ENCODE peak calls at places on chromosome 7, in six cellular contexts. One of them, this sample, is unnamed.
A peak's percentile ranks its signal among the peaks of the same experiment; 100 is the strongest.

GRCh38 chr7:109835577-109835976 is 1255.3 kb upstream of the LRRN3 start:
- DNase-seq in right atrium auricular region: no peak
- DNase-seq in suprapubic skin: no peak
- DNase-seq in esophagus squamous epithelium: no peak
- DNase-seq in dorsolateral prefrontal cortex: no peak
- DNase-seq in A549: no peak
- DNase-seq in this sample: no peak

GRCh38 chr7:21947056-21947455 is 1.4 kb upstream of the CDCA7L start:
- DNase-seq in A549: no peak
- DNase-seq in esophagus squamous epithelium: no peak
- DNase-seq in suprapubic skin: no peak
- DNase-seq in right atrium auricular region: no peak
- DNase-seq in dorsolateral prefrontal cortex: no peak
- DNase-seq in this sample: no peak

GRCh38 chr7:16609842-16610450 is 35.6 kb downstream of the ANKMY2 start:
- DNase-seq in dorsolateral prefrontal cortex: no peak
- DNase-seq in A549: peak; percentile 39
- DNase-seq in esophagus squamous epithelium: no peak
- DNase-seq in suprapubic skin: no peak
- DNase-seq in right atrium auricular region: no peak
- DNase-seq in this sample: no peak

GRCh38 chr7:26472971-26473370 is 181.3 kb downstream of the SNX10 start:
- DNase-seq in suprapubic skin: no peak
- DNase-seq in esophagus squamous epithelium: no peak
- DNase-seq in dorsolateral prefrontal cortex: no peak
- DNase-seq in right atrium auricular region: no peak
- DNase-seq in A549: peak; percentile 6
- DNase-seq in this sample: no peak

GRCh38 chr7:70040971-70041766 is 442.9 kb downstream of the AUTS2 start:
- DNase-seq in esophagus squamous epithelium: no peak
- DNase-seq in suprapubic skin: no peak
- DNase-seq in A549: peak; percentile 15
- DNase-seq in right atrium auricular region: no peak
- DNase-seq in dorsolateral prefrontal cortex: no peak
- DNase-seq in this sample: no peak

GRCh38 chr7:100444311-100445278 is 8.3 kb upstream of the PPP1R35 start:
- DNase-seq in suprapubic skin: no peak
- DNase-seq in A549: peak; percentile 43
- DNase-seq in esophagus squamous epithelium: no peak
- DNase-seq in dorsolateral prefrontal cortex: no peak
- DNase-seq in right atrium auricular region: peak; percentile 75
- DNase-seq in this sample: no peak

GRCh38 chr7:38699481-38699880 is 68.3 kb upstream of the AMPH start:
- DNase-seq in suprapubic skin: no peak
- DNase-seq in dorsolateral prefrontal cortex: no peak
- DNase-seq in esophagus squamous epithelium: no peak
- DNase-seq in right atrium auricular region: no peak
- DNase-seq in A549: no peak
- DNase-seq in this sample: no peak

GRCh38 chr7:131895541-131896173 is 339.2 kb upstream of the PODXL start:
- DNase-seq in A549: peak; percentile 85
- DNase-seq in suprapubic skin: no peak
- DNase-seq in esophagus squamous epithelium: no peak
- DNase-seq in right atrium auricular region: no peak
- DNase-seq in dorsolateral prefrontal cortex: no peak
- DNase-seq in this sample: no peak

GRCh38 chr7:102236592-102237287 is 49.9 kb upstream of the SH2B2 start:
- DNase-seq in esophagus squamous epithelium: no peak
- DNase-seq in dorsolateral prefrontal cortex: peak; percentile 67
- DNase-seq in right atrium auricular region: peak; percentile 73
- DNase-seq in A549: peak; percentile 78
- DNase-seq in suprapubic skin: no peak
- DNase-seq in this sample: no peak

GRCh38 chr7:134254311-134254710 is 62.4 kb downstream of the SLC35B4 start:
- DNase-seq in A549: peak; percentile 61
- DNase-seq in dorsolateral prefrontal cortex: no peak
- DNase-seq in esophagus squamous epithelium: no peak
- DNase-seq in right atrium auricular region: no peak
- DNase-seq in suprapubic skin: no peak
- DNase-seq in this sample: no peak

GRCh38 chr7:33806284-33807157 is 98.8 kb upstream of the BMPER start:
- DNase-seq in A549: no peak
- DNase-seq in esophagus squamous epithelium: no peak
- DNase-seq in dorsolateral prefrontal cortex: no peak
- DNase-seq in right atrium auricular region: peak; percentile 65
- DNase-seq in suprapubic skin: no peak
- DNase-seq in this sample: no peak

GRCh38 chr7:2253021-2253420 is 11.0 kb downstream of the NUDT1 start:
- DNase-seq in suprapubic skin: no peak
- DNase-seq in esophagus squamous epithelium: no peak
- DNase-seq in right atrium auricular region: no peak
- DNase-seq in dorsolateral prefrontal cortex: no peak
- DNase-seq in A549: no peak
- DNase-seq in this sample: no peak

GRCh38 chr7:50068850-50069551 is 24.0 kb downstream of the ZPBP start:
- DNase-seq in right atrium auricular region: no peak
- DNase-seq in A549: peak; percentile 3
- DNase-seq in dorsolateral prefrontal cortex: no peak
- DNase-seq in suprapubic skin: no peak
- DNase-seq in esophagus squamous epithelium: no peak
- DNase-seq in this sample: no peak

GRCh38 chr7:91288208-91288824 is 24.1 kb downstream of the FZD1 start:
- DNase-seq in right atrium auricular region: no peak
- DNase-seq in A549: peak; percentile 30
- DNase-seq in dorsolateral prefrontal cortex: no peak
- DNase-seq in esophagus squamous epithelium: no peak
- DNase-seq in suprapubic skin: no peak
- DNase-seq in this sample: no peak

GRCh38 chr7:90655566-90655965 is 59.4 kb downstream of the CDK14 start:
- DNase-seq in right atrium auricular region: no peak
- DNase-seq in suprapubic skin: no peak
- DNase-seq in A549: no peak
- DNase-seq in esophagus squamous epithelium: no peak
- DNase-seq in dorsolateral prefrontal cortex: no peak
- DNase-seq in this sample: no peak

GRCh38 chr7:7203813-7204575 is 21.6 kb downstream of the C1GALT1 start:
- DNase-seq in dorsolateral prefrontal cortex: no peak
- DNase-seq in esophagus squamous epithelium: no peak
- DNase-seq in A549: no peak
- DNase-seq in suprapubic skin: no peak
- DNase-seq in right atrium auricular region: no peak
- DNase-seq in this sample: no peak

GRCh38 chr7:2542011-2542923 is 13.1 kb downstream of the BRAT1 start:
- DNase-seq in dorsolateral prefrontal cortex: no peak
- DNase-seq in suprapubic skin: no peak
- DNase-seq in A549: no peak
- DNase-seq in esophagus squamous epithelium: no peak
- DNase-seq in right atrium auricular region: no peak
- DNase-seq in this sample: no peak

GRCh38 chr7:84291756-84292155 is 97.2 kb upstream of the SEMA3A start:
- DNase-seq in suprapubic skin: no peak
- DNase-seq in right atrium auricular region: no peak
- DNase-seq in esophagus squamous epithelium: no peak
- DNase-seq in A549: no peak
- DNase-seq in dorsolateral prefrontal cortex: no peak
- DNase-seq in this sample: no peak

GRCh38 chr7:31126976-31127375 is 74.9 kb downstream of the ADCYAP1R1 start:
- DNase-seq in dorsolateral prefrontal cortex: no peak
- DNase-seq in right atrium auricular region: no peak
- DNase-seq in suprapubic skin: no peak
- DNase-seq in esophagus squamous epithelium: no peak
- DNase-seq in A549: no peak
- DNase-seq in this sample: no peak
- TF ChIP-seq CTCF in dorsolateral prefrontal cortex: peak; percentile 42
- TF ChIP-seq CTCF in right atrium auricular region: no peak
- TF ChIP-seq CTCF in suprapubic skin: no peak
- TF ChIP-seq CTCF in esophagus squamous epithelium: no peak
- TF ChIP-seq CTCF in A549: no peak
- TF ChIP-seq CTCF in this sample: peak; percentile 62

DNA sequence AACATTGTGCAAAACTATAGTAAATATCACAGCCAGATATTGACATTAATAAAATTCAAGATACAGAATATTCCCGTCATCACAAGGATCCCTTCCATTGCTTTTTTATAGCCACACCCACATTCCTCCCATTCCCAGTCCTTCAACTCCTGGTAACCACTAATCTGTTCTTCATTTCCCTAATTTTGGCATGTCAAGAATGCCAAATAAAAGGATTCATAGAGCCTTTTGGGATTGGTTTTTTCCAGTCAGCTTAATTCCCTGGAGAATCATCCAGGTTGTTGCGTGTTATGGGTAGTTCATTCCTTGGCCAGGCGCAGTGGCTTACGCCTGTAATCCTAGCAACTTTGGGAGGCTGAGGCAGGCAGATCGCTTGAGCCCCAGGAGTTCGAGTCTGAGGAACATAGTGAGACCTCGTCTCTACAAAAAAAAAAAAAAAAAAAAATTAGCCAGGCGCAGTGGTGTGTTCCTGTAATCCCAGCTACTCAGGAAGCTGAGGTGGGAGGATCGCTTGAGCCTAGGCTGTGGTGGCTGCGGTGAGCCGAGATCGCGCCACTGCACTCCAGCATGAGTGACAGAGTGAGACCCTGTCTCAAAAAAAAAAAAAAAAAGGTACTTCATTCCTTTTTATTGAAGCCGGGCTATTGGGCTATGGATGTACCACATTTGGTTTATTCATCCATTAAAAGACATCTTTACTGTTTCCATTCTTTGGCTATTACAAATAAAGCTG is 2.7 kb downstream of the OGDH start:
- DNase-seq in A549: peak; percentile 17
- DNase-seq in suprapubic skin: peak; percentile 28
- DNase-seq in dorsolateral prefrontal cortex: no peak
- DNase-seq in esophagus squamous epithelium: no peak
- DNase-seq in right atrium auricular region: no peak
- DNase-seq in this sample: no peak
- TF ChIP-seq CTCF in A549: no peak
- TF ChIP-seq CTCF in suprapubic skin: no peak
- TF ChIP-seq CTCF in dorsolateral prefrontal cortex: no peak
- TF ChIP-seq CTCF in esophagus squamous epithelium: no peak
- TF ChIP-seq CTCF in right atrium auricular region: no peak
- TF ChIP-seq CTCF in this sample: no peak

DNA sequence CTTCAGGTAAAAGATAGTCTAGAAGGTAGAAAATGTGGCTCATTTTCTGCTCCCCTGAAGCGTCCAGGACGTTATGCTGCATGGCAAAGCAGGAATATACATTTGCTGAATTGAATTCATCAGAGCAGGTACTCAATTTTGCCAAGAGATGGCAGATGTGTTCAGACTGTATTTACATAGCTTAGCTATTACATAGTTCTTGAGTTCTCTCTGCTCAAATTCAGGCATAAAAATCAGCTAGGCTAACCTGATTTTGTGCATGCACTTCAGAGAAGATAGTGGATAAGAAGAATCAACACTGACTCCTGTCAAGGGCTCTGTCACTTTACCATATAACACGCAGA is 209.2 kb upstream of the FAM3C start:
- DNase-seq in right atrium auricular region: no peak
- DNase-seq in A549: no peak
- DNase-seq in dorsolateral prefrontal cortex: no peak
- DNase-seq in esophagus squamous epithelium: no peak
- DNase-seq in suprapubic skin: no peak
- DNase-seq in this sample: no peak
- TF ChIP-seq CTCF in right atrium auricular region: peak; percentile 51
- TF ChIP-seq CTCF in A549: no peak
- TF ChIP-seq CTCF in dorsolateral prefrontal cortex: peak; percentile 49
- TF ChIP-seq CTCF in esophagus squamous epithelium: no peak
- TF ChIP-seq CTCF in suprapubic skin: no peak
- TF ChIP-seq CTCF in this sample: peak; percentile 40

GRCh38 chr7:142961595-142961972 is 579 bp downstream of the KEL start:
- DNase-seq in suprapubic skin: no peak
- DNase-seq in right atrium auricular region: no peak
- DNase-seq in A549: no peak
- DNase-seq in esophagus squamous epithelium: no peak
- DNase-seq in dorsolateral prefrontal cortex: no peak
- DNase-seq in this sample: no peak
- TF ChIP-seq CTCF in suprapubic skin: no peak
- TF ChIP-seq CTCF in right atrium auricular region: no peak
- TF ChIP-seq CTCF in A549: no peak
- TF ChIP-seq CTCF in esophagus squamous epithelium: no peak
- TF ChIP-seq CTCF in dorsolateral prefrontal cortex: no peak
- TF ChIP-seq CTCF in this sample: no peak

DNA sequence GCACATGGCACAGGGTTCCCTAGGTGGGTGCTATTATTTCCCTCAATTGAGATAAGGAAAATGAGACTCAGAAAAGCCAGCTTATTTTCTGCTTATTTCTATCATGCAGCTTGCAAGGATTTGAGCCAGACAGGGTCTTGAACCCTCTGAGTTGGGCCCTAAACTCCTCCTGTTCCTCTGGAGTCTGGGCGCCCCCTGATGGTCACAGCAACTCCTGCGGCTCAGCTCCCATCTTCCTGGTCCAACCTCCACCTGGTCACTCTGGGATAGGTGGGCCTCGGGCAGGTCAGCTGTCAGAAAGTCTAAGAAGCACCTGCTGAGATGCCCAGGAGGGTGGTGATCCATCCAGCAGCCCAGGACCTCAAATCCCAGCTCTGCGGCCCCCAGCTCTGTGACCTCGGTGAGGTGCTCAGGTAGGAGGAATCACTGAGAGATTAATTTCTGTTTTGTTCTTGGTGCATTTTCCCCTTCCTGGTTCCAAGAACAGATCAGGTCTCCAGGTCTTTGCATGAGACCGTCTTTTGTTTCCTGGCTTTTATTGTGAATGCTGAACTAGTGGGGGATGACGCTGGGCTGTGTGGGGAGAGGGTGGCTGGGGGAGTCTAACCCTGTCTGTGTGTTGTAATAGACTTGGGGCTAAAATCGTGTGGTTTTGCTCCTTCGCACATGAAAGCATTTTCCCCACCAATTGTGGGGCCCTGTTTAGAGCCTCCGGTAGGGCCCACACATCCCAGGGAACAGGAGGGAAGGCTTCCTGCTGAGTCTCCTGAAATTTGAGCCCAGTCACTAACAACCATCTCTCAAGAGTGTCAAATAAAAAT is 32.8 kb downstream of the TMEM130 start:
- DNase-seq in suprapubic skin: no peak
- DNase-seq in right atrium auricular region: no peak
- DNase-seq in dorsolateral prefrontal cortex: peak; percentile 39
- DNase-seq in esophagus squamous epithelium: no peak
- DNase-seq in A549: peak; percentile 67
- DNase-seq in this sample: no peak
- TF ChIP-seq CTCF in suprapubic skin: no peak
- TF ChIP-seq CTCF in right atrium auricular region: peak; percentile 69
- TF ChIP-seq CTCF in dorsolateral prefrontal cortex: peak; percentile 58
- TF ChIP-seq CTCF in esophagus squamous epithelium: no peak
- TF ChIP-seq CTCF in A549: peak; percentile 73
- TF ChIP-seq CTCF in this sample: peak; percentile 80

GRCh38 chr7:36167403-36168050 is 14.5 kb downstream of the EEPD1 start:
- DNase-seq in right atrium auricular region: no peak
- DNase-seq in esophagus squamous epithelium: no peak
- DNase-seq in A549: no peak
- DNase-seq in dorsolateral prefrontal cortex: no peak
- DNase-seq in suprapubic skin: no peak
- DNase-seq in this sample: no peak
- TF ChIP-seq CTCF in right atrium auricular region: no peak
- TF ChIP-seq CTCF in esophagus squamous epithelium: no peak
- TF ChIP-seq CTCF in A549: no peak
- TF ChIP-seq CTCF in dorsolateral prefrontal cortex: no peak
- TF ChIP-seq CTCF in suprapubic skin: no peak
- TF ChIP-seq CTCF in this sample: no peak

DNA sequence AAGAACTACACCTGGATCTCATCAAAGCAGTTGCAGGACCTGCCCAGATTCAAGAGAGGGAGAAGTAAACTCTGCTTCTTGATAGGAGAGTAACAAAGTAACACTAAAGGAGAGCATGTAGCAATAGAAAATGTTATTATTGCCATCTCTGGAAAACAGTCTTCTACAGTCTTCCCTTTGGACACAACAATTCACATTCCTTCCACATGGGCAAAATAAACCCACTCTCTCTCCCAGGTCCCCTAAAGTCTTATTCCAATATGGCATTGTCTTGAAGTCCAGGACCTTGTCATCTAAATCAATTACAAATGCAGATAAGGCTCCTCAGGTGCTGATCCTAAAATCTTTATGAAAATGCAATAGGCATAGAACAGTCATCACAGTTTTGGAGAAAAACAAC is 10.3 kb upstream of the WNT2 start:
- DNase-seq in esophagus squamous epithelium: no peak
- DNase-seq in A549: no peak
- DNase-seq in suprapubic skin: no peak
- DNase-seq in right atrium auricular region: no peak
- DNase-seq in dorsolateral prefrontal cortex: no peak
- DNase-seq in this sample: no peak
- TF ChIP-seq CTCF in esophagus squamous epithelium: no peak
- TF ChIP-seq CTCF in A549: no peak
- TF ChIP-seq CTCF in suprapubic skin: no peak
- TF ChIP-seq CTCF in right atrium auricular region: no peak
- TF ChIP-seq CTCF in dorsolateral prefrontal cortex: no peak
- TF ChIP-seq CTCF in this sample: peak; percentile 43

This sample was measured in type B pancreatic cell.